ENCODE peak calls at places on chromosome 6, in four cellular contexts. L is K562, T is GM12878, Q is HepG2. S is an unnamed sample.

GRCh38 chr6:167089243-167090142 is 33.4 kb upstream of the CCR6 start:
- DNase-seq in T (no peak), L (no peak), Q (no peak), S (no peak)

GRCh38 chr6:82006027-82006738 is 241.4 kb downstream of the IBTK start:
- DNase-seq in Q (peak; percentile 57), T (no peak), L (no peak), S (no peak)

GRCh38 chr6:135298455-135298854 is 117.3 kb downstream of the MYB start:
- DNase-seq in T (no peak), L (no peak), Q (no peak), S (no peak)

GRCh38 chr6:26030716-26031115 is 56.5 kb upstream of the HFE start:
- DNase-seq in Q (no peak), T (no peak), L (no peak), S (no peak)

GRCh38 chr6:107495196-107495643 is 5.3 kb downstream of the SOBP start:
- DNase-seq in L (no peak), Q (no peak), T (no peak), S (no peak)

GRCh38 chr6:134938896-134939295 is 11.0 kb downstream of the ALDH8A1 start:
- DNase-seq in L (no peak), Q (no peak), T (peak; percentile 13), S (no peak)

GRCh38 chr6:14722001-14722567 is 523.8 kb upstream of the JARID2 start:
- DNase-seq in Q (no peak), T (no peak), L (no peak), S (no peak)

GRCh38 chr6:17485946-17486345 is 92.6 kb downstream of the CAP2 start:
- DNase-seq in Q (no peak), T (no peak), L (no peak), S (no peak)

GRCh38 chr6:90079555-90080490 is 185.6 kb downstream of the GJA10 start:
- DNase-seq in T (no peak), L (no peak), Q (no peak), S (no peak)

DNA sequence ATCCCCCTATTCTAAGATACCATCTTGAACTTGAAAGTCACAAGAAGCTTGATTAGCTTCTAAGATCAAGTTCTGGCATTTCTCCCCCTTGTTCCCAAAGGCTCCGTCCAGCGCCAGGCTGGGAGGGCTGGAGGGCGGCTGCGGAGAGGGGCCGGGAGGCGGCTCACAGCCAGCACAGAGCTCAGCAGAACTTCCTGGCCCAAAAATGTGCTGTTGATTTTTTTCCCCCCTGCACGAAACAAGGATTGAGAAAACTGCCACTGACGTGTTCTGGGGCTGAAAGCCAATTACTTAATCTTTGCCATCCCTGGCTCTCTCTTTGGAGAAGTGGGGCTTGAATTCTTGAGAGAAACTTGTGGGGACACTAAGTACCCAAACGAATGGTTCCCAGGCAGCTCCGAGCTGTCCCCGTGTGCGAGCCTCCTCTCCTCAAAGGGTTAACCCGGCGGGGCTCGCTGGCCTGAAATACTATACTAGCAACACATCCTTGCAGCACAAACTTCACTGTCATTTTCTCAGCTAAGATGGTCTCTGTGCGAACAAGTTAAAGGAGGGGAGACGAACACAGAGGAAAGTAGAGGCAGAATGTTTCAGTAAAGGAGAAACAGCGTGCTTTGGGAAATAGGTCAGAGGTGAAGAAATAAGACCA is 454 bp downstream of the TRAF3IP2 start:
- DNase-seq in Q (no peak), L (peak; percentile 54), T (no peak), S (no peak)
- TF ChIP-seq POLR2A in Q (no peak), L (no peak), T (no peak), S (no peak)

GRCh38 chr6:28336284-28337024 is 506 bp upstream of the ZSCAN31 start:
- DNase-seq in Q (peak; percentile 44), T (peak; percentile 53), L (peak; percentile 68), S (no peak)
- TF ChIP-seq ZBTB33 in Q (no peak), T (no peak), L (no peak), S (no peak)

GRCh38 chr6:131636880-131637792 is at the start of gene ENPP3:
- DNase-seq in L (peak; percentile 52), T (no peak), Q (peak; percentile 89), S (no peak)
- TF ChIP-seq POLR2A in L (no peak), T (no peak), Q (peak; percentile 67), S (no peak)

DNA sequence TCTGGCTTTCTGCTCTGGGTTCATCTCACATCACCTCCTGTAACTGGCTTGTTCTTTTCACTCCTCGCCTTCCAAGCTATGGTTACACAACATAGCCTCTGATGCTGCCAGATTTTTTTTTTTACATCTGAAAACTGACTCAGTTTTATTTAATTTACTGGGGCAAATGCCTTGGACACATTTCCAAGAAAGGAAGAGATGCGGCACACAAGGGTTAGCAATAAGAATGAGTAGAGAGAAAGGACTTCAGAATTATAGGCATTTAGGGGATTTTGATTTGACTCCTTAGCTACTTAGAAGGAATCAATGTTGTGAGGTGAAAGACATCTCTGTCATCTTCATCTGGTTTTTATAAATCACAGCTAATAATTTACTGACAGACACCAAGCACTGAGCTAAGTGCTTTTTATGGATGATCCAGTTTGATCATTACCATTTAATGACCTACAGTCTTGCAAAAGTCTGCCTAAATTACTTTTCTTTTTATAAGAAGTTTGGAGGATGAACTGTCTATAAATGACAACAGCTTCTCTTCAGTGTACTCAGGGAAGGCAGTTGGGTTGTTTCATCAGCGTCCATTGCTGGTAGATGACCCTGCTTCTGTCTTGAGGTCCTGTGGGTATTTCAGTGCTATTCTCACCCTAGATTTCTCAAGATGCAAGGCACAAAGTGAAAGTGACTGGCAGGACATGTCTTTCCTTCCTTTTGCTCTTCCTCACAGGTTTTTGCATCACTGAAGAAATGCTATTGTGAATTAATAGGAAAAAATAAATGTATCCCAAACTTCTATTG is 31.1 kb downstream of the LAMA4 start:
- DNase-seq in Q (no peak), T (no peak), L (no peak), S (no peak)
- TF ChIP-seq ZBTB33 in Q (no peak), T (no peak), L (no peak), S (no peak)

GRCh38 chr6:148427333-148427732 is 84.7 kb downstream of the SASH1 start:
- DNase-seq in L (no peak), T (no peak), Q (no peak), S (no peak)
- TF ChIP-seq POLR2A in L (no peak), T (no peak), Q (no peak), S (no peak)

GRCh38 chr6:130020106-130020851 is 1.9 kb downstream of the L3MBTL3 start:
- DNase-seq in L (peak; percentile 46), Q (no peak), T (no peak), S (no peak)

GRCh38 chr6:130019796-130020105 is 1.4 kb downstream of the L3MBTL3 start:
- DNase-seq in T (no peak), Q (no peak), L (peak; percentile 27), S (no peak)

GRCh38 chr6:130020892-130021483 is 2.6 kb downstream of the L3MBTL3 start:
- DNase-seq in Q (peak; percentile 81), T (peak; percentile 72), L (peak; percentile 58), S (peak; percentile 85)

GRCh38 chr6:130018830-130019795 is 732 bp downstream of the L3MBTL3 start:
- DNase-seq in L (peak; percentile 35), Q (no peak), T (no peak), S (no peak)

GRCh38 chr6:130018292-130018829 is at the start of gene L3MBTL3:
- DNase-seq in T (no peak), Q (peak; percentile 51), L (peak; percentile 84), S (peak; percentile 42)
- TF ChIP-seq ZBTB33 in T (no peak), Q (no peak), L (no peak), S (no peak)

DNA sequence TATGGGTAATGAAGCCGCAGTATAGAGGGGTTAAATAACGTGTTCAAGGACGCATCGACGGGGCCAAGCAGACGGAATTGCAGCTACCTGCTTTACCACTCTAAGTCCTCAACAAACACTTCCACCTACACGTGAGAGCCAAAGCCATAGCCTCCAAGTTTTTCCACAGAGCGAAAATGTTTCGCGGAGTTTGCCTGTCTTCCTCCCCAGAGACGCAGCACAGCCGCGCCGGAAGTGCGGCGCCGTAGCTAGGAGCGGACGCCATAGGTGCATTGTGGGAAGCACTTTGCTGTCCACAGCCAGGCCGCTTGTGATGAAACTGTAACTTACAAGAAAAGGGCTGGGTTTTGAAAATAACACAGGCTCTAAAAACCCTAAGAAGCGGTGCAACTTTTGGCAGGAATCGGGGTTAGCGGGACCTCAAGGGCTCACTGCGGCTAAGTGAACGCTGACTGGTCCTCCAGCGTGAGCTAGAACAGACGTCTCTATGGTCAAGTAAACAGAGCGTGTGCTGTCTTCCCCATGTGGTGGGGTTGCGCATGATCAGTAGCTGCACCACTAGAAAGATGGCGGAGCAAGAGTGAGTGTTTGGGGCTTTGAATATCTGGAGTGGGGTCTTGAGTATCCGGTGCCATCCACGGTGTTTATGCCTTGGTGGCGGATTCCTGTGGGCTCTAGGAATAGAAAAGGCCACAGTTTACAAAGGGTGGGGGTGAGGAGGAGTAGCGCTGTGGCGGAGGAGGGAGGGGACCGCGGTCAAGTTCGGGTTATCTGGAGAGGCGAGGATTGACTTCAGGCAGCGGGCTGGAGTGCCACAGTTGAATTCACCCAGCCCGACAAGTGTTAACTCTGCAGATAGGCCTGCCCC is at the start of gene RPL7L1:
- DNase-seq in L (peak; percentile 85), T (peak; percentile 80), Q (peak; percentile 95), S (peak; percentile 83)
- TF ChIP-seq POLR2A in L (peak; percentile 99), T (peak; percentile 92), Q (peak; percentile 92), S (peak; percentile 63)

GRCh38 chr6:5968817-5969726 is 37.7 kb downstream of the NRN1 start:
- DNase-seq in L (no peak), Q (no peak), T (no peak), S (peak; percentile 35)

GRCh38 chr6:5962794-5963193 is 43.9 kb downstream of the NRN1 start:
- DNase-seq in T (no peak), L (peak; percentile 20), Q (no peak), S (no peak)

GRCh38 chr6:5961836-5962235 is 44.9 kb downstream of the NRN1 start:
- DNase-seq in L (no peak), Q (no peak), T (no peak), S (no peak)

GRCh38 chr6:5967594-5967993 is 39.1 kb downstream of the NRN1 start:
- DNase-seq in Q (no peak), L (no peak), T (no peak), S (no peak)
- TF ChIP-seq ZBTB33 in Q (no peak), L (no peak), T (no peak), S (no peak)

GRCh38 chr6:38702471-38703397 is at the start of gene GLO1:
- DNase-seq in T (peak; percentile 96), L (peak; percentile 100), Q (peak; percentile 98), S (peak; percentile 97)
- TF ChIP-seq POLR2A in T (peak; percentile 100), L (peak; percentile 97), Q (peak; percentile 98), S (peak; percentile 91)

GRCh38 chr6:12419626-12420272 is 129.6 kb downstream of the EDN1 start:
- DNase-seq in T (no peak), Q (peak; percentile 24), L (no peak), S (no peak)
- TF ChIP-seq ZBTB33 in T (no peak), Q (no peak), L (no peak), S (no peak)

S was measured in HCT116.